ENCODE peak calls at places on chromosomes 3 and 15, in five cellular contexts. One of them, this sample, is unnamed.

GRCh38 chr3:45273681-45274515 is 47.8 kb upstream of the TMEM158 start:
- DNase-seq in heart right ventricle: no peak
- DNase-seq in adrenal gland: no peak
- DNase-seq in neural progenitor cell: no peak
- DNase-seq in fibroblast of lung: no peak
- DNase-seq in this sample: no peak

GRCh38 chr3:10778492-10779292 is 37.3 kb upstream of the SLC6A11 start:
- DNase-seq in adrenal gland: no peak
- DNase-seq in neural progenitor cell: no peak
- DNase-seq in heart right ventricle: no peak
- DNase-seq in fibroblast of lung: no peak
- DNase-seq in this sample: no peak

GRCh38 chr3:108664266-108664665 is 74.7 kb downstream of the DZIP3 start:
- DNase-seq in heart right ventricle: no peak
- DNase-seq in adrenal gland: no peak
- DNase-seq in fibroblast of lung: no peak
- DNase-seq in neural progenitor cell: no peak
- DNase-seq in this sample: no peak

GRCh38 chr15:74529911-74530310 is 11.1 kb upstream of the ARID3B start:
- DNase-seq in adrenal gland: no peak
- DNase-seq in heart right ventricle: no peak
- DNase-seq in fibroblast of lung: peak
- DNase-seq in neural progenitor cell: no peak
- DNase-seq in this sample: no peak

GRCh38 chr15:100021653-100022052 is 288.4 kb upstream of the LYSMD4 start:
- DNase-seq in heart right ventricle: peak
- DNase-seq in neural progenitor cell: no peak
- DNase-seq in fibroblast of lung: no peak
- DNase-seq in adrenal gland: no peak
- DNase-seq in this sample: no peak

GRCh38 chr15:35673093-35673573 is 127.2 kb upstream of the DPH6 start:
- DNase-seq in heart right ventricle: no peak
- DNase-seq in adrenal gland: peak
- DNase-seq in neural progenitor cell: no peak
- DNase-seq in fibroblast of lung: no peak
- DNase-seq in this sample: no peak

GRCh38 chr3:31968927-31969418 is 12.1 kb downstream of the OSBPL10 start:
- DNase-seq in heart right ventricle: no peak
- DNase-seq in adrenal gland: no peak
- DNase-seq in neural progenitor cell: peak
- DNase-seq in fibroblast of lung: peak
- DNase-seq in this sample: no peak

GRCh38 chr3:71311320-71312046 is 272.0 kb downstream of the FOXP1 start:
- DNase-seq in heart right ventricle: no peak
- DNase-seq in fibroblast of lung: no peak
- DNase-seq in adrenal gland: no peak
- DNase-seq in neural progenitor cell: no peak
- DNase-seq in this sample: no peak

GRCh38 chr3:163924600-163924999 is 1153.7 kb downstream of the SI start:
- DNase-seq in adrenal gland: no peak
- DNase-seq in neural progenitor cell: no peak
- DNase-seq in heart right ventricle: no peak
- DNase-seq in fibroblast of lung: no peak
- DNase-seq in this sample: no peak

DNA sequence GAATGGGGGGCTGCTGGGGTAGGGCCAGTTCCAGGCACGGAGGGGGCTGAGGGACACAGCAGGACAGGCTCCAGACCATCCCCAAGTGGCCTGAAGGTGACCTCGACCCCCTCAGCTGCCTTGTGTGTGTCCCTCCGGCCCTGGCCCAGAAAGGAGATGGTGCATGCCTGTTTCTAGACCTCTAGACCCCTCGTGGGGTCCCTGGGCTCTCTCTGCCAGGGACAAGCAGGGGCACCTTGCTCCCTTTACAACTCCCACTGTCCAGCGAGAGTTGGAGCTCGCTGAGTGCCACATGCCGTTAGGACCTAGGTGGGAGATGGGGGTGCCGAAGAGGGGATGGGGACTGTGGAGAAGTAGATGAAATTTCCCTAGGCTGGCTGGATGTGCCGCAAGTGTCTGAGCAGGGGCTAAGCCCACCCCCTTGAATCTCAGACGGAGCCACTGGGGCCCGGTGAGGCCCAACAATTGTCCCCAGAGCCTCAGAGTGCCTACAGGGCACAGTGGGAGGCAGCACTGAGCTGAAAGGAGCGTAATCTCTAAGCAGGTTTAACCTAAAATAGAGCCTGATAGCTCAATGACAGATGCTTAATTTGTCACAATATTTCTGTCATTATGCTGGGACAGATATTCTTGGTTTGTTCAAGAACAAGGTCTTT is 23.7 kb upstream of the KLF13 start:
- DNase-seq in adrenal gland: no peak
- DNase-seq in neural progenitor cell: peak
- DNase-seq in fibroblast of lung: no peak
- DNase-seq in heart right ventricle: no peak
- DNase-seq in this sample: no peak
- TF ChIP-seq CTCF in adrenal gland: no peak
- TF ChIP-seq CTCF in neural progenitor cell: peak
- TF ChIP-seq CTCF in fibroblast of lung: peak
- TF ChIP-seq CTCF in heart right ventricle: peak
- TF ChIP-seq CTCF in this sample: no peak

DNA sequence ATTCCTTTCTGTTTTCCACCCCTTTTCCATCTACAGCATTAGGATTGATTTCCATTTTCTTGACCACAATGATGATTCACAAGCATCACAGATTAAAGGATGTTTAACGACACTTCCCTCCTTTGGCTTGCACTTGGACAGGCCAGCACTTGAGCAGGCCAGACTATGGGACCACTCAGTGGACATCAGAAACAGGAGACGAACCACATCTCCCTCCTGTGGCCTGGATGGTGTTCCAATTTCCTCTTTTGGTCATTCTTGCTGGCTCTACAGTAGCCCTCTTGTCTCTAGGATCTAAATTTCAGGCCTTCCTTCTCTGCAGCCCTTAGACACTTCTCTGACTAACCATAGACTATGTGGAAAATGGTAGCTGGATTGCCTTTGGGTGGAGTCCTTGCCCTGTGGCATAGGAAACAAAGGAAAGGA is 78.8 kb upstream of the BOC start:
- DNase-seq in adrenal gland: no peak
- DNase-seq in heart right ventricle: no peak
- DNase-seq in fibroblast of lung: peak
- DNase-seq in neural progenitor cell: no peak
- DNase-seq in this sample: no peak
- TF ChIP-seq CTCF in adrenal gland: no peak
- TF ChIP-seq CTCF in heart right ventricle: no peak
- TF ChIP-seq CTCF in fibroblast of lung: no peak
- TF ChIP-seq CTCF in neural progenitor cell: no peak
- TF ChIP-seq CTCF in this sample: no peak

DNA sequence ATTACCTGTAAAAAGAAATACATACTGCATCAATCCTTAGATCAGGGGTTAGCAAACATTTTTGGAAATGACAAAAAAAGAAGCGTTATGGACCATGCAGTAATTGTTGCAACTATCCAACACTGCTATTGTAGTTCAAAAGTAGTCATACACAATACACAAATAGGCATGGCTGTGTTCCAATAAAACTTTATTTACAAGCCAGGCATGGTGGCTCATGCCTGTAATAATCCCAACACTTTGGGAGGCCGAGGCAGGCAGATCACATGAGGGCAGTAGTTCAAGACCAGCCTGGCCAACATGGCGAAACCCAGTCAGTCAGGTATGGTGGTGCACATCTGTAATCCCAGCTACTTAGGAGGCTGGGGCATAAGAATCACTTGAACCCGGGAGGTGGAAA is 124.8 kb downstream of the DLG1 start:
- DNase-seq in heart right ventricle: no peak
- DNase-seq in fibroblast of lung: no peak
- DNase-seq in adrenal gland: no peak
- DNase-seq in neural progenitor cell: no peak
- DNase-seq in this sample: no peak
- TF ChIP-seq CTCF in heart right ventricle: no peak
- TF ChIP-seq CTCF in fibroblast of lung: no peak
- TF ChIP-seq CTCF in adrenal gland: no peak
- TF ChIP-seq CTCF in neural progenitor cell: no peak
- TF ChIP-seq CTCF in this sample: no peak

GRCh38 chr15:58430224-58430787 is 1.5 kb upstream of the LIPC start:
- DNase-seq in heart right ventricle: no peak
- DNase-seq in neural progenitor cell: no peak
- DNase-seq in fibroblast of lung: no peak
- DNase-seq in adrenal gland: no peak
- DNase-seq in this sample: no peak
- TF ChIP-seq CTCF in heart right ventricle: no peak
- TF ChIP-seq CTCF in neural progenitor cell: no peak
- TF ChIP-seq CTCF in fibroblast of lung: no peak
- TF ChIP-seq CTCF in adrenal gland: no peak
- TF ChIP-seq CTCF in this sample: no peak

GRCh38 chr3:130243808-130244207 is 101.7 kb upstream of the COL6A5 start:
- DNase-seq in fibroblast of lung: no peak
- DNase-seq in adrenal gland: no peak
- DNase-seq in heart right ventricle: no peak
- DNase-seq in neural progenitor cell: no peak
- DNase-seq in this sample: no peak

DNA sequence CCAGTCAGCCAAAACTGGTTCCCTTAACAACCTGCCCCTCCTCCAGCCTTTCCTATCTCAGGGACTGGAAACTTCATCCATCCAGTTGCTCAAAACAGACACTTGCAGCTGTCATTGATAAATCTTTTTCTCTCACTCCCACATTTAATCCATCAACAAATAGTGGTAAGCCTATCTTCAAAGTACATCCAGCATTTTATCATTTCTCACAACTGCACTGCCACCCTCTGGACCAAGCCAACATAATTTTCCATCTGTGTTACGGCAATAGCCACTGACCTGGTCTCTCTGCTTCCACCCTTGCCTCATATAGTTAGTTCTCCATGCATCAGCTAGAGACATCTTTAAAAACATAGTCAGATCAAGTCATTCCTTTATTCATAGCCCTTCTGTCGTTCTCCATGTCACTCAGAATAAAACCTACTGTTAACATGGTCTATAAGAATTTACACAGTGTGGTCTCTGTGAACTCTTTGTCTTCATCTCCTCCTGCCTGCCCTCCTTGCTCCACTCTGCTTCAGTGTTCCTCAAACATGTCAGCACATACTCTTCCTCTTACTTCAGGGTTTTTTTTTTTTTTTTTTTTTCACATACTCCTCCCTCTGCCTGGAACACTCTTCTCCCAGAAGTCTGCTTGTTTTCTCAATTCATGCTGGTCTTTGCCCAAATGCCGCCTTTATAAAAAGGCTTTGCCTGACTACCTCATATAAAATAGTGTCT is 102.5 kb upstream of the COL6A5 start:
- DNase-seq in heart right ventricle: no peak
- DNase-seq in adrenal gland: no peak
- DNase-seq in neural progenitor cell: peak
- DNase-seq in fibroblast of lung: peak
- DNase-seq in this sample: peak
- TF ChIP-seq CTCF in heart right ventricle: peak
- TF ChIP-seq CTCF in adrenal gland: no peak
- TF ChIP-seq CTCF in neural progenitor cell: peak
- TF ChIP-seq CTCF in fibroblast of lung: peak
- TF ChIP-seq CTCF in this sample: peak

DNA sequence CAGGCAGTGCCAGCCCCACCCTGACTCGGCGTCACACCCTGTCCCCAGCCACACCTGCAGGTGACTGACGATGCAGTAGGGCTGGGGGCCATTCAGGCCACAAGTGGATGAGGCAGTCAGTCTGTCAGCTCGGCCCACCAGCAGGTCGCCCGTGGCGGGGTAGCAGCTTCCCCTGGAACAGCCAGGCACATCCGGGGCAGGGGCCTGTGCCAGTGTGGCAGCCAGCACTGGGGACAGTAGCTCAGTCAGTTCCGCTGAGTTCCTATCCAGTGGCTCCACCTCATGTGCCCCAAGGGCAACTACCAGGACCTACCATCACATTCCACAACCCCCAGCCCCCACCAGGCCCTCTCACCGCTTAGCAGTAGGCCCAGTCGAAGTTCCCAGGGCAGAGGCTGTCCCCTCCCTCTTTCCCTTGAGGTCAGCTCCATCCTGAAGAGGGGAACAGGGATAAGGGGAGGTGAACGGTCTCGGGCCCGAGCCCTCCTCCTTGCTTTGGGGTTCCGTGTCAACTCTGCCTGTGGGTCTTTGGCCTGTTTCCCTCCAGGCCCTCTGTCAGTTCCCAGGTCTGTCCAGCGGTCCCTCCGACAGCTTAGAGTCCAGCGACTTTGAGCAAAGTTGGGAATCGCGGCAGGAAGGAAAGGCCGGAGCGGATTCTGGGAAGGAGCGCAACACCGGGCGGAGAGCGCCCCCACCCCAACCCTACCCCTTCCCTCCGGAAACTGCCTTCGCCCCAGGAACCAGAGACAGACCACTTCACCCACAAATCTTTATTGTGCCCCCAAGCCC is at the start of gene LAMB2:
- DNase-seq in adrenal gland: peak
- DNase-seq in neural progenitor cell: peak
- DNase-seq in heart right ventricle: peak
- DNase-seq in fibroblast of lung: peak
- DNase-seq in this sample: peak
- TF ChIP-seq CTCF in adrenal gland: no peak
- TF ChIP-seq CTCF in neural progenitor cell: peak
- TF ChIP-seq CTCF in heart right ventricle: peak
- TF ChIP-seq CTCF in fibroblast of lung: peak
- TF ChIP-seq CTCF in this sample: no peak

GRCh38 chr3:193660698-193661400 is 67.8 kb downstream of the OPA1 start:
- DNase-seq in adrenal gland: no peak
- DNase-seq in neural progenitor cell: no peak
- DNase-seq in heart right ventricle: no peak
- DNase-seq in fibroblast of lung: no peak
- DNase-seq in this sample: no peak

GRCh38 chr3:193662757-193663322 is 69.8 kb downstream of the OPA1 start:
- DNase-seq in neural progenitor cell: no peak
- DNase-seq in adrenal gland: no peak
- DNase-seq in heart right ventricle: no peak
- DNase-seq in fibroblast of lung: peak
- DNase-seq in this sample: no peak

GRCh38 chr3:193665370-193665989 is 72.5 kb downstream of the OPA1 start:
- DNase-seq in adrenal gland: no peak
- DNase-seq in fibroblast of lung: peak
- DNase-seq in heart right ventricle: no peak
- DNase-seq in neural progenitor cell: no peak
- DNase-seq in this sample: no peak
- TF ChIP-seq CTCF in adrenal gland: peak
- TF ChIP-seq CTCF in fibroblast of lung: peak
- TF ChIP-seq CTCF in heart right ventricle: peak
- TF ChIP-seq CTCF in neural progenitor cell: peak
- TF ChIP-seq CTCF in this sample: peak

This sample was measured in thyroid gland.